ENCODE peak calls at places on chromosome 1, in five cellular contexts. U is spleen, V is uterus, Q is tibial nerve, Z is fibroblast of lung. J is an unnamed sample.

GRCh38 chr1:117147856-117148588 is 26.5 kb upstream of the TRIM45 start:
- DNase-seq in Q (no peak), U (no peak), V (no peak), Z (peak), J (no peak)

GRCh38 chr1:1534401-1535145 is 5.9 kb downstream of the TMEM240 start:
- DNase-seq in Z (no peak), U (no peak), V (no peak), Q (no peak), J (no peak)

GRCh38 chr1:35192853-35193664 is at the start of gene SFPQ:
- DNase-seq in U (peak), V (peak), Z (peak), Q (peak), J (peak)

GRCh38 chr1:39657923-39658485 is 13.9 kb downstream of the NT5C1A start:
- DNase-seq in V (peak), U (peak), Z (peak), Q (no peak), J (peak)

GRCh38 chr1:41887365-41887764 is 31.4 kb downstream of the HIVEP3 start:
- DNase-seq in Q (no peak), U (no peak), Z (no peak), V (no peak), J (no peak)

GRCh38 chr1:55378582-55378981 is 163.4 kb upstream of the USP24 start:
- DNase-seq in U (no peak), Q (no peak), V (peak), Z (peak), J (no peak)

GRCh38 chr1:201468844-201469644 is at the start of gene PHLDA3:
- DNase-seq in Z (peak), Q (peak), V (peak), U (peak), J (peak)

GRCh38 chr1:42052300-42052699 is 100.9 kb upstream of the GUCA2B start:
- DNase-seq in V (no peak), U (no peak), Q (no peak), Z (peak), J (no peak)

GRCh38 chr1:75723989-75724471 is 479 bp upstream of the ACADM start:
- DNase-seq in Z (peak), Q (peak), V (peak), U (peak), J (no peak)

GRCh38 chr1:183898001-183898396 is 93.1 kb downstream of the RGL1 start:
- DNase-seq in V (no peak), U (no peak), Q (no peak), Z (no peak), J (no peak)
- H3K4me3 ChIP-seq in V (no peak), U (no peak), Q (no peak), Z (no peak), J (peak)

DNA sequence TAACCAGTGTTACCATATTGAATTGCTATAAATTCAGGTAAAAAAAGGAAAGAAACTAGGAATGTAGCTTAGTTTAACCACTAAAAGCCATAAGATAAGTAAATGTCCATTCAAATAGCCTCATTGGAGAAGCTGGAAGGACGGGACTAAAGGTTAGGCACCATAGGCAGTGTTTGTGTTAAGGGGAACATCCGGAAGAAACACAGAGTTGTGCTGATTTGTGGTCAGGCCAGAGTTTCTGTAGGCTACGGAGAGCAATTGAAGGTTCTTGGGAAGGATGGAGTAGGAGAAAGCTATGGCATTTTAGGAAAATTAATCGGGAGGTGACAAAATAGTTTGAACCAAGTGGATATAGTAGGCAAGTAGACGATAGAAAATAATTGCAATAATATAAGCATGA is 1.3 kb upstream of the KCNJ10 start:
- DNase-seq in V (no peak), U (no peak), Q (no peak), Z (no peak), J (no peak)
- TF ChIP-seq CTCF in V (no peak), U (no peak), Q (no peak), Z (no peak), J (no peak)

DNA sequence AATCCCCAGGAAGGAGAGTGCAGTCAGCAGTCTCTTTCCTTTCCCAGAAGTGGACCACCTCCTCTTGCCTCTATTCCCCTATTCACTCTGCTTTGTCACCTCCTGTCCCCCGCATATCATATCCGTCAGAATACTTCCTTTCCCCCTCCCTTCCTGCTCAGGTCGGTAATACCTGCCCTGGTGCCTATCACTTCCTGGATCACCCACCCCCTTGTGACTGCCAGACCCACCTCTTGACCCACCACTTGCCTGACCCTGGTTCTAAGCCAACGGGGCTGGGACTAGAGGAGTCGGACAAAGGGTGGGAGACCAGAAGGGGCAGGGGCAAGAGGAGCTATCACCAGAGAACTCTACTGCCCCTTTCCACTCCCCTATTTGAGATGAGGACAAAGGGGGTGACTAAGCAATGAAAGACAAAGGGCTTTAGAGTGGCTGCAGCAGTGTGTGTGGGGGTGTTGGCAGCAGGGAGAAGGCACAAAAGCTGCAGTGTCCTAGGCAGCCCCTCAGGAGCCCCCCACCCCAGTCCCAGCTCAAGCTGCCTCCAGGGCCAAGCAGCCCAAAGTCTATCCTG is 1.7 kb upstream of the ADAMTS4 start:
- DNase-seq in U (peak), Z (no peak), V (peak), Q (no peak), J (no peak)
- H3K4me3 ChIP-seq in U (peak), Z (no peak), V (no peak), Q (peak), J (no peak)

GRCh38 chr1:150067184-150068182 is at the start of gene VPS45:
- DNase-seq in V (peak), U (peak), Z (peak), Q (peak), J (peak)
- TF ChIP-seq CTCF in V (no peak), U (no peak), Z (peak), Q (no peak), J (no peak)

DNA sequence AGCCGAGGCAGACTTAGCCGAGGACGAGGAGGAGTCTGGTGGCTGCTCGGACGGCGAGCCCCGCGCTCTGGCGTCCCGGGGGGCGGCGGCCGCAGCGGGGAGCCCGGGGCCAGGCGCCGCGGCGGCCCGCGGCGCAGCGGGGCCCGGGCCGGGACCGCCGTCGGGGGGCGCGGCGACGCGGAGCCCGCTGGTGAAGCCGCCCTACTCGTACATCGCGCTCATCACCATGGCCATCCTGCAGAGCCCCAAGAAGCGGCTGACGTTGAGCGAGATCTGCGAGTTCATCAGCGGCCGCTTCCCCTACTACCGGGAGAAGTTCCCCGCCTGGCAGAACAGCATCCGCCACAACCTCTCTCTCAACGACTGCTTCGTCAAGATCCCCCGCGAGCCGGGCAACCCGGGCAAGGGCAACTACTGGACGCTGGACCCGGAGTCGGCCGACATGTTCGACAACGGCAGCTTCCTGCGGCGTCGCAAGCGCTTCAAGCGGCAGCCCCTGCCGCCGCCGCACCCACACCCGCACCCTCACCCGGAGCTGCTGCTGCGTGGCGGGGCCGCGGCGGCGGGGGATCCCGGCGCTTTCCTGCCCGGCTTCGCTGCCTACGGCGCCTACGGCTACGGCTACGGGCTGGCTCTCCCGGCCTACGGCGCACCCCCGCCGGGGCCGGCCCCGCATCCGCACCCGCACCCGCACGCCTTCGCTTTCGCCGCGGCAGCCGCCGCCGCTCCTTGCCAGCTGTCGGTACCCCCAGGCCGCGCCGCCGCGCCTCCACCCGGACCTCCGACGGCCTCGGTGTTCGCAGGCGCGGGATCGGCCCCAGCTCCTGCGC is 692 bp downstream of the FOXD2 start:
- DNase-seq in U (peak), Q (no peak), Z (no peak), V (no peak), J (no peak)
- H3K4me3 ChIP-seq in U (peak), Q (peak), Z (no peak), V (peak), J (peak)

GRCh38 chr1:17743028-17743706 is 12.0 kb upstream of the ACTL8 start:
- DNase-seq in V (no peak), U (no peak), Z (peak), Q (no peak), J (no peak)

GRCh38 chr1:17739050-17739449 is 16.1 kb upstream of the ACTL8 start:
- DNase-seq in Z (no peak), Q (no peak), V (no peak), U (no peak), J (no peak)

GRCh38 chr1:17743925-17744324 is 11.2 kb upstream of the ACTL8 start:
- DNase-seq in U (no peak), V (no peak), Z (no peak), Q (no peak), J (no peak)

GRCh38 chr1:17742590-17742989 is 12.5 kb upstream of the ACTL8 start:
- DNase-seq in Z (peak), U (no peak), Q (no peak), V (no peak), J (no peak)

GRCh38 chr1:17741052-17741451 is 14.1 kb upstream of the ACTL8 start:
- DNase-seq in Q (no peak), Z (no peak), V (no peak), U (no peak), J (no peak)
- TF ChIP-seq CTCF in Q (no peak), Z (no peak), V (no peak), U (no peak), J (no peak)